ENCODE peak calls at places on chromosomes 4 and X, in five cellular contexts. One of them, this sample, is unnamed.

GRCh38 chr4:19700951-19701350 is 550.8 kb upstream of the SLIT2 start:
- DNase-seq in dorsolateral prefrontal cortex: no peak
- DNase-seq in cardiac muscle cell: no peak
- DNase-seq in A673: peak
- DNase-seq in Calu3: no peak
- DNase-seq in this sample: no peak

GRCh38 chr4:1609901-1610790 is 74.0 kb downstream of the FAM53A start:
- DNase-seq in dorsolateral prefrontal cortex: no peak
- DNase-seq in cardiac muscle cell: no peak
- DNase-seq in A673: no peak
- DNase-seq in Calu3: no peak
- DNase-seq in this sample: no peak

GRCh38 chr4:40196724-40197281 is at the start of gene RHOH:
- DNase-seq in dorsolateral prefrontal cortex: no peak
- DNase-seq in cardiac muscle cell: no peak
- DNase-seq in A673: peak
- DNase-seq in Calu3: no peak
- DNase-seq in this sample: no peak

GRCh38 chr4:70705146-70705855 is 16.5 kb upstream of the RUFY3 start:
- DNase-seq in dorsolateral prefrontal cortex: peak
- DNase-seq in cardiac muscle cell: peak
- DNase-seq in A673: peak
- DNase-seq in Calu3: peak
- DNase-seq in this sample: peak

GRCh38 chrX:150692837-150693781 is at the start of gene MTMR1:
- DNase-seq in dorsolateral prefrontal cortex: no peak
- DNase-seq in cardiac muscle cell: peak
- DNase-seq in A673: peak
- DNase-seq in Calu3: peak
- DNase-seq in this sample: no peak

GRCh38 chrX:78747471-78747870 is at the start of gene LPAR4:
- DNase-seq in dorsolateral prefrontal cortex: no peak
- DNase-seq in cardiac muscle cell: peak
- DNase-seq in A673: peak
- DNase-seq in Calu3: no peak
- DNase-seq in this sample: no peak

GRCh38 chrX:2831471-2832228 is 2.9 kb downstream of the GYG2 start:
- DNase-seq in dorsolateral prefrontal cortex: no peak
- DNase-seq in cardiac muscle cell: no peak
- DNase-seq in A673: no peak
- DNase-seq in Calu3: no peak
- DNase-seq in this sample: no peak

GRCh38 chr4:55758570-55758969 is 61.0 kb upstream of the EXOC1L start:
- DNase-seq in dorsolateral prefrontal cortex: no peak
- DNase-seq in cardiac muscle cell: no peak
- DNase-seq in A673: no peak
- DNase-seq in Calu3: no peak
- DNase-seq in this sample: no peak

GRCh38 chr4:74252933-74253332 is 55.3 kb upstream of the EPGN start:
- DNase-seq in dorsolateral prefrontal cortex: no peak
- DNase-seq in cardiac muscle cell: no peak
- DNase-seq in A673: no peak
- DNase-seq in Calu3: no peak
- DNase-seq in this sample: no peak

GRCh38 chrX:139126493-139126892 is 404.0 kb upstream of the F9 start:
- DNase-seq in dorsolateral prefrontal cortex: no peak
- DNase-seq in cardiac muscle cell: peak
- DNase-seq in A673: peak
- DNase-seq in Calu3: peak
- DNase-seq in this sample: no peak

GRCh38 chr4:36394352-36394903 is 113.0 kb downstream of the DTHD1 start:
- DNase-seq in dorsolateral prefrontal cortex: no peak
- DNase-seq in cardiac muscle cell: no peak
- DNase-seq in A673: no peak
- DNase-seq in Calu3: no peak
- DNase-seq in this sample: no peak

GRCh38 chr4:158500054-158500453 is 21.6 kb upstream of the RXFP1 start:
- DNase-seq in dorsolateral prefrontal cortex: no peak
- DNase-seq in cardiac muscle cell: no peak
- DNase-seq in A673: no peak
- DNase-seq in Calu3: no peak
- DNase-seq in this sample: no peak

GRCh38 chr4:8039290-8039689 is 99.6 kb upstream of the AFAP1 start:
- DNase-seq in dorsolateral prefrontal cortex: no peak
- DNase-seq in cardiac muscle cell: no peak
- DNase-seq in A673: peak
- DNase-seq in Calu3: no peak
- DNase-seq in this sample: no peak

GRCh38 chrX:130575831-130576404 is 174.1 kb downstream of the RBMX2 start:
- DNase-seq in dorsolateral prefrontal cortex: peak
- DNase-seq in cardiac muscle cell: peak
- DNase-seq in A673: peak
- DNase-seq in Calu3: peak
- DNase-seq in this sample: peak

GRCh38 chrX:132267392-132267791 is 48.1 kb upstream of the RAP2C start:
- DNase-seq in dorsolateral prefrontal cortex: no peak
- DNase-seq in cardiac muscle cell: no peak
- DNase-seq in A673: no peak
- DNase-seq in Calu3: no peak
- DNase-seq in this sample: no peak

GRCh38 chr4:87030606-87031441 is 96.0 kb downstream of the AFF1 start:
- DNase-seq in dorsolateral prefrontal cortex: no peak
- DNase-seq in cardiac muscle cell: peak
- DNase-seq in A673: peak
- DNase-seq in Calu3: no peak
- DNase-seq in this sample: no peak

GRCh38 chrX:44914532-44915198 is 41.7 kb downstream of the KDM6A start:
- DNase-seq in dorsolateral prefrontal cortex: no peak
- DNase-seq in cardiac muscle cell: no peak
- DNase-seq in A673: no peak
- DNase-seq in Calu3: no peak
- DNase-seq in this sample: no peak

GRCh38 chr4:101304916-101305315 is 42.4 kb downstream of the PPP3CA start:
- DNase-seq in dorsolateral prefrontal cortex: no peak
- DNase-seq in cardiac muscle cell: no peak
- DNase-seq in A673: no peak
- DNase-seq in Calu3: no peak
- DNase-seq in this sample: no peak

This sample was measured in C1 segment of cervical spinal cord.